ENCODE peak calls at places on chromosomes 12 and 14, in four cellular contexts. D is neural crest cell; Y is HEK293T; K is stimulated activated CD4-positive, alpha-beta T cell treated with anti-CD3 and anti-CD28 coated beads, Interleukin-4, amount 100 ng/mL, for 48 hours. Q is an unnamed sample.

GRCh38 chr12:52713960-52714886 is 10.9 kb upstream of the KRT77 start:
- DNase-seq in D (peak; percentile 49), Y (no peak), K (peak; percentile 18), Q (no peak)

GRCh38 chr12:26469801-26470200 is 274.4 kb downstream of the SSPN start:
- DNase-seq in D (no peak), Y (no peak), K (no peak), Q (no peak)

GRCh38 chr14:90551070-90551704 is 154.4 kb downstream of the CALM1 start:
- DNase-seq in D (no peak), Y (no peak), K (no peak), Q (no peak)

GRCh38 chr12:114694436-114695304 is 10.7 kb upstream of the TBX3 start:
- DNase-seq in D (no peak), Y (no peak), K (no peak), Q (no peak)

GRCh38 chr12:67141405-67142018 is 127.6 kb upstream of the CAND1 start:
- DNase-seq in D (no peak), Y (no peak), K (no peak), Q (no peak)

GRCh38 chr12:101737476-101737875 is 1.8 kb downstream of the SYCP3 start:
- DNase-seq in D (no peak), Y (no peak), K (no peak), Q (no peak)

GRCh38 chr12:110039085-110039807 is 9.1 kb downstream of the C12orf76 start:
- DNase-seq in D (no peak), Y (no peak), K (no peak), Q (no peak)

GRCh38 chr14:89372156-89372555 is 44.9 kb downstream of the FOXN3 start:
- DNase-seq in D (no peak), Y (no peak), K (no peak), Q (no peak)

GRCh38 chr12:97552410-97553050 is 89.9 kb downstream of the RMST start:
- DNase-seq in D (no peak), Y (no peak), K (no peak), Q (no peak)

GRCh38 chr14:22979748-22980392 is 2.5 kb downstream of the AJUBA start:
- DNase-seq in D (no peak), Y (no peak), K (no peak), Q (no peak)

GRCh38 chr12:116969615-116970575 is 59.1 kb downstream of the FBXW8 start:
- DNase-seq in D (peak; percentile 3), Y (no peak), K (no peak), Q (no peak)

GRCh38 chr14:61385002-61385685 is 63.8 kb downstream of the PRKCH start:
- DNase-seq in D (no peak), Y (no peak), K (peak; percentile 36), Q (no peak)

GRCh38 chr12:15179672-15180071 is 41.5 kb downstream of the RERG start:
- DNase-seq in D (no peak), Y (no peak), K (no peak), Q (no peak)

GRCh38 chr12:91053951-91054715 is 3.7 kb downstream of the KERA start:
- DNase-seq in D (no peak), Y (no peak), K (no peak), Q (no peak)

GRCh38 chr12:50524621-50525020 is 19.8 kb downstream of the DIP2B start:
- DNase-seq in D (no peak), Y (no peak), K (no peak), Q (peak; percentile 47)

GRCh38 chr14:103386632-103387329 is 1.6 kb downstream of the MARK3 start:
- DNase-seq in D (no peak), Y (no peak), K (no peak), Q (no peak)

GRCh38 chr12:108553799-108554198 is 7.2 kb downstream of the SART3 start:
- DNase-seq in D (no peak), Y (no peak), K (no peak), Q (no peak)